ENCODE peak calls at places on chromosomes 13 and 19, in six cellular contexts. U is cardiac muscle cell, J is breast epithelium, X is fibroblast of mammary gland, C is RWPE1, M is stomach. E is an unnamed sample.

GRCh38 chr19:7911509-7912143 is 3.0 kb upstream of the TGFBR3L start:
- DNase-seq in U (no peak), J (no peak), X (no peak), C (no peak), M (no peak), E (no peak)

GRCh38 chr13:76019421-76020044 is 383.4 kb downstream of the LMO7 start:
- DNase-seq in U (peak), J (no peak), X (peak), C (no peak), M (no peak), E (no peak)

GRCh38 chr13:111922086-111922485 is 144.9 kb upstream of the SOX1 start:
- DNase-seq in U (no peak), J (no peak), X (no peak), C (no peak), M (no peak), E (no peak)

GRCh38 chr19:2081873-2082810 is 14.0 kb downstream of the MOB3A start:
- DNase-seq in U (no peak), J (no peak), X (no peak), C (no peak), M (peak), E (peak)

GRCh38 chr19:15194938-15195337 is 5.9 kb downstream of the NOTCH3 start:
- DNase-seq in U (no peak), J (peak), X (peak), C (no peak), M (no peak), E (peak)

GRCh38 chr13:73092831-73093230 is 34.0 kb downstream of the KLF5 start:
- DNase-seq in U (no peak), J (no peak), X (no peak), C (no peak), M (no peak), E (no peak)

GRCh38 chr19:1507192-1507660 is 5.6 kb downstream of the ADAMTSL5 start:
- DNase-seq in U (no peak), J (no peak), X (no peak), C (no peak), M (no peak), E (no peak)

GRCh38 chr13:97600438-97601080 is 166.6 kb downstream of the RAP2A start:
- DNase-seq in U (no peak), J (no peak), X (peak), C (peak), M (no peak), E (no peak)

GRCh38 chr13:76973920-76974617 is 17.8 kb upstream of the CLN5 start:
- DNase-seq in U (no peak), J (no peak), X (no peak), C (no peak), M (no peak), E (no peak)

GRCh38 chr13:77207943-77208342 is 119.0 kb downstream of the MYCBP2 start:
- DNase-seq in U (no peak), J (no peak), X (peak), C (peak), M (no peak), E (no peak)

GRCh38 chr19:30450101-30450500 is 77.9 kb downstream of the ZNF536 start:
- DNase-seq in U (peak), J (no peak), X (no peak), C (no peak), M (no peak), E (no peak)

GRCh38 chr13:36026556-36026955 is 104.6 kb downstream of the DCLK1 start:
- DNase-seq in U (no peak), J (no peak), X (peak), C (no peak), M (no peak), E (no peak)

GRCh38 chr19:42270346-42271044 is 1.4 kb downstream of the CIC start:
- DNase-seq in U (no peak), J (peak), X (peak), C (peak), M (peak), E (peak)

GRCh38 chr13:45542878-45543277 is 72.7 kb downstream of the ERICH6B start:
- DNase-seq in U (no peak), J (no peak), X (no peak), C (no peak), M (no peak), E (no peak)

GRCh38 chr19:37304190-37304883 is 66.6 kb upstream of the ZNF527 start:
- DNase-seq in U (peak), J (no peak), X (no peak), C (no peak), M (no peak), E (no peak)

GRCh38 chr13:114279770-114280169 is 1.6 kb upstream of the UPF3A start:
- DNase-seq in U (peak), J (no peak), X (no peak), C (no peak), M (no peak), E (no peak)

GRCh38 chr19:6677924-6678689 is 8.1 kb upstream of the TNFSF14 start:
- DNase-seq in U (no peak), J (no peak), X (no peak), C (no peak), M (no peak), E (peak)

GRCh38 chr13:64798422-64798821 is 2431.7 kb downstream of the PCDH9 start:
- DNase-seq in U (no peak), J (no peak), X (no peak), C (no peak), M (no peak), E (no peak)

GRCh38 chr13:26446751-26447150 is 110.7 kb upstream of the WASF3 start:
- DNase-seq in U (no peak), J (no peak), X (no peak), C (no peak), M (no peak), E (no peak)

GRCh38 chr13:48656621-48657020 is 2.9 kb downstream of the CYSLTR2 start:
- DNase-seq in U (no peak), J (no peak), X (no peak), C (no peak), M (no peak), E (no peak)

GRCh38 chr13:85277753-85278152 is 521.5 kb downstream of the SLITRK6 start:
- DNase-seq in U (no peak), J (no peak), X (no peak), C (peak), M (no peak), E (no peak)

GRCh38 chr13:102793583-102794355 is 5.0 kb downstream of the POGLUT2 start:
- DNase-seq in U (no peak), J (no peak), X (no peak), C (no peak), M (no peak), E (no peak)

GRCh38 chr13:36582977-36583376 is 90.8 kb upstream of the SERTM1 start:
- DNase-seq in U (no peak), J (no peak), X (no peak), C (no peak), M (no peak), E (no peak)

GRCh38 chr19:18172331-18173053 is 1.1 kb upstream of the IFI30 start:
- DNase-seq in U (no peak), J (no peak), X (no peak), C (no peak), M (no peak), E (no peak)

DNA sequence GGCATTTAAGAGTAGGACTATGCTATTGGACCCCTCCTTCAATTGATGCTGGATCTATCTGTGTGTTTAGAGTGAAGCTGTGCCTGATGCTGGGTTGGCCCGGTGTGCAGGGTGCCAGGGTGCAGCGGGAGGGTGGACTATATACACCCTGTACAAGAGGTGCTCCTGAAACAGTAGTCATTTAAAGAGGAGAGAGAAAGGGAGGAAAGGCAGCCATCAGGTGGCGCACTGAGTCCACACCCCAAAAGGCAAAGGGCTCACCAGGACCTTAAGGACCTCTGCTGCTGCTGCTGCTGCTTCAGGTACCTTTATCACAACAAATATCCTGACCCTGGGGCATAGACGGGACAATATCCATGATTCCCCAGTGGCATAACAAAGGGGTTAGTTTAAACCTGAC is 39.4 kb downstream of the ZNF136 start:
- DNase-seq in U (peak), J (no peak), X (no peak), C (no peak), M (peak), E (no peak)
- TF ChIP-seq CTCF in U (peak), J (peak), X (no peak), C (no peak), M (peak), E (peak)

GRCh38 chr13:40682449-40683240 is 16.2 kb upstream of the FOXO1 start:
- DNase-seq in U (peak), J (no peak), X (peak), C (no peak), M (no peak), E (no peak)
- TF ChIP-seq CTCF in U (peak), J (peak), X (peak), C (peak), M (peak), E (peak)

DNA sequence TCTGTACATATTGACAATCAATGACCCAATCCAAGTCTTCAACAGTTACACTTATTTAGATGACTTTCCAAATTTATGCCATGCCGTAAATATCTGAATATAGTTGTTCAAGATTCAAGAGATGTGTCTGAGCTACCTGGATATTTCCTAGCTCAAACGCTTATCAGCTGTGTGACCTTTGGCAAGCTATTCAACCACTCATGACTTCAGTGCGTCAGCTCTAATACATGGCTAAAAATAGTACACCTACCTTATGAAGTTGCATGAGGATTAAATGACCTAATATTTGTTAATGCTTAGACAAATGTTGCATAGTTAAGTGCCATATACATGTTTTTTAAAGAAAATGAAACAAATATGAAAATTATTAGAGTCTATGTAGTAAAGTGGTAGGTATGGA is 704.1 kb downstream of the OLFM4 start:
- DNase-seq in U (no peak), J (no peak), X (no peak), C (no peak), M (no peak), E (no peak)
- TF ChIP-seq CTCF in U (no peak), J (no peak), X (no peak), C (no peak), M (no peak), E (no peak)

DNA sequence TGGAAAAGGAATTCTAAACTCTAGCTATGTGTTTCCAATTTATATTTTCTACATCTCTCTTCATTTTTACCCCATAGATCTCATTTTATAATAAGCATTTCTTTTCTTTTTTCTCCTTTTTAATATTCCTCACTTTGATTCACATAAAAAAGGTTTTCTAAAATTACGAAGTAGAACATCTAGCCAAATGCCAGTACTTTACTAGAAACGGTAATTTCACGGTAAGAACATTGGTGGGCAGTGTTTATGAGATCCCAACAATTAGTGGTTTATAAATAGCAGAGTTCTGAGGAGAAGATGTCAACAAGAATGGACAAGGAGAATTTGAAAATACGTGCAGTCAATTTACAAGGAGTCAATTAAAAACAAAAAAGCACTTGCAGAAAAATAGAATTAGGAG is 94.8 kb downstream of the PCDH9 start:
- DNase-seq in U (no peak), J (no peak), X (no peak), C (no peak), M (no peak), E (no peak)
- TF ChIP-seq CTCF in U (no peak), J (no peak), X (no peak), C (no peak), M (no peak), E (no peak)

E was measured in CD14-positive monocyte.